ENCODE peak calls at places on chromosomes 13 and 19, in ten cellular contexts. P is stimulated activated CD8-positive, alpha-beta memory T cell treated with anti-CD3 and anti-CD28 coated beads, Interleukin-4, amount 100 ng/mL, for 1 hour; D is AG10803; E is NCI-H1105; N is left colon; A is thoracic aorta; S is C1 segment of cervical spinal cord; C is T-helper 1 cell; I is COLO829; W is effector memory CD8-positive, alpha-beta T cell. Q is an unnamed sample.

GRCh38 chr13:31909889-31910551 is 121.6 kb upstream of the FRY start:
- DNase-seq in N (no peak), C (peak; percentile 35), A (no peak), P (no peak), W (peak; percentile 55), D (peak; percentile 72), I (peak; percentile 39), E (peak; percentile 19), S (no peak), Q (peak; percentile 83)

GRCh38 chr19:39078436-39079200 is 5.5 kb upstream of the ACP7 start:
- DNase-seq in D (peak; percentile 98), I (peak; percentile 94), P (no peak), N (no peak), C (no peak), S (no peak), W (no peak), E (no peak), A (no peak), Q (peak; percentile 99)

GRCh38 chr19:2038284-2039081 is 12.6 kb downstream of the MKNK2 start:
- DNase-seq in E (no peak), C (no peak), S (no peak), D (no peak), A (no peak), W (no peak), I (no peak), P (no peak), N (no peak), Q (no peak)

GRCh38 chr13:53048880-53049279 is 20.3 kb downstream of the OLFM4 start:
- DNase-seq in N (no peak), A (no peak), S (no peak), C (no peak), D (no peak), I (no peak), P (no peak), W (no peak), E (no peak), Q (no peak)

GRCh38 chr13:98835156-98835555 is 82.7 kb upstream of the SLC15A1 start:
- DNase-seq in W (no peak), D (no peak), I (no peak), P (no peak), C (no peak), A (no peak), S (no peak), N (no peak), E (no peak), Q (no peak)

GRCh38 chr19:3096902-3097326 is 2.8 kb downstream of the GNA11 start:
- DNase-seq in I (no peak), A (no peak), N (no peak), P (no peak), C (no peak), S (no peak), E (no peak), D (no peak), W (no peak), Q (no peak)

GRCh38 chr19:12828494-12828893 is 5.9 kb downstream of the RTBDN start:
- DNase-seq in E (peak; percentile 45), C (no peak), D (no peak), N (peak; percentile 54), I (peak; percentile 66), W (no peak), S (no peak), A (no peak), P (no peak), Q (no peak)

GRCh38 chr19:54191671-54192453 is 754 bp downstream of the TSEN34 start:
- DNase-seq in C (no peak), E (no peak), P (no peak), N (peak; percentile 46), I (no peak), W (no peak), D (no peak), A (no peak), S (peak; percentile 19), Q (peak; percentile 48)

GRCh38 chr13:111183959-111184684 is 69.0 kb downstream of the ARHGEF7 start:
- DNase-seq in A (no peak), C (no peak), E (peak; percentile 11), N (no peak), I (no peak), S (no peak), W (no peak), P (no peak), D (no peak), Q (peak; percentile 31)

GRCh38 chr13:32150794-32151193 is 119.2 kb downstream of the FRY start:
- DNase-seq in N (peak; percentile 37), P (no peak), A (no peak), W (no peak), I (no peak), S (peak; percentile 7), E (no peak), D (peak; percentile 88), C (no peak), Q (peak; percentile 95)

GRCh38 chr13:80338781-80339577 is 1.9 kb downstream of the SPRY2 start:
- DNase-seq in I (no peak), S (peak; percentile 80), C (no peak), P (no peak), A (peak; percentile 63), N (peak; percentile 70), E (no peak), W (no peak), D (peak; percentile 86), Q (peak; percentile 93)

GRCh38 chr13:101416181-101417042 is at the start of gene NALCN:
- DNase-seq in D (no peak), N (no peak), A (no peak), I (no peak), C (no peak), W (no peak), P (no peak), S (peak; percentile 36), E (peak; percentile 16), Q (peak; percentile 13)

GRCh38 chr19:54969647-54970046 is 3.5 kb downstream of the NLRP2 start:
- DNase-seq in D (no peak), S (no peak), A (no peak), E (no peak), P (no peak), I (no peak), W (no peak), N (no peak), C (no peak), Q (no peak)

GRCh38 chr13:89966524-89966923 is 1381.0 kb upstream of the MIR17HG start:
- DNase-seq in P (no peak), A (no peak), N (no peak), I (no peak), S (no peak), E (no peak), W (no peak), C (no peak), D (no peak), Q (no peak)

GRCh38 chr13:113724016-113724758 is 34.8 kb upstream of the TMEM255B start:
- DNase-seq in N (no peak), P (no peak), D (no peak), A (no peak), C (no peak), S (no peak), I (no peak), E (no peak), W (no peak), Q (no peak)

GRCh38 chr13:41751277-41751676 is 209.6 kb downstream of the VWA8 start:
- DNase-seq in S (no peak), P (no peak), D (peak; percentile 40), C (no peak), A (no peak), I (no peak), W (no peak), N (no peak), E (no peak), Q (peak; percentile 89)

GRCh38 chr13:102690883-102691282 is 4.0 kb downstream of the METTL21C start:
- DNase-seq in I (no peak), P (no peak), D (no peak), S (no peak), E (no peak), C (no peak), N (no peak), W (no peak), A (no peak), Q (no peak)

GRCh38 chr19:495047-495439 is 1.2 kb upstream of the MADCAM1 start:
- DNase-seq in I (no peak), N (no peak), E (no peak), W (no peak), S (no peak), A (no peak), C (no peak), P (no peak), D (no peak), Q (no peak)

GRCh38 chr19:49425922-49426592 is 869 bp downstream of the GFY start:
- DNase-seq in N (no peak), E (no peak), D (no peak), I (no peak), S (no peak), W (no peak), A (no peak), C (no peak), P (no peak), Q (no peak)

GRCh38 chr13:99803141-99803540 is 168.4 kb downstream of the ZIC5 start:
- DNase-seq in D (no peak), P (no peak), C (no peak), W (no peak), A (no peak), E (no peak), I (peak; percentile 41), N (no peak), S (no peak), Q (no peak)

GRCh38 chr13:97895383-97895782 is 58.1 kb upstream of the IPO5 start:
- DNase-seq in D (no peak), E (no peak), I (no peak), C (no peak), W (no peak), S (no peak), N (no peak), A (no peak), P (no peak), Q (no peak)

GRCh38 chr13:114041493-114041892 is 67.6 kb upstream of the C13orf46 start:
- DNase-seq in I (no peak), N (no peak), P (no peak), E (no peak), S (no peak), A (no peak), C (no peak), D (no peak), W (no peak), Q (no peak)

GRCh38 chr13:23378009-23378632 is 55.4 kb downstream of the SACS start:
- DNase-seq in W (no peak), S (no peak), A (peak; percentile 66), E (no peak), I (peak; percentile 35), C (no peak), N (no peak), P (no peak), D (peak; percentile 99), Q (peak; percentile 100)

GRCh38 chr13:50494110-50494509 is 349.4 kb downstream of the DLEU7 start:
- DNase-seq in C (no peak), E (no peak), A (no peak), P (no peak), N (no peak), W (no peak), S (no peak), I (no peak), D (no peak), Q (no peak)

GRCh38 chr13:44249439-44249838 is 124.2 kb upstream of the SERP2 start:
- DNase-seq in E (no peak), N (peak; percentile 52), W (no peak), I (no peak), A (no peak), S (no peak), D (peak; percentile 83), C (no peak), P (no peak), Q (peak; percentile 89)

GRCh38 chr19:57103573-57104277 is 16.1 kb upstream of the USP29 start:
- DNase-seq in N (peak; percentile 31), I (peak; percentile 69), E (peak; percentile 55), D (peak; percentile 66), W (peak; percentile 42), S (peak; percentile 1), A (peak; percentile 2), P (peak; percentile 10), C (peak; percentile 40), Q (peak; percentile 70)

GRCh38 chr13:23509781-23510543 is 60.2 kb upstream of the TNFRSF19 start:
- DNase-seq in S (no peak), A (no peak), D (peak; percentile 78), N (no peak), P (no peak), W (no peak), C (no peak), I (peak; percentile 22), E (no peak), Q (peak; percentile 74)

GRCh38 chr13:32045963-32046785 is 14.6 kb downstream of the FRY start:
- DNase-seq in A (no peak), N (no peak), C (no peak), E (no peak), P (no peak), D (peak; percentile 35), W (no peak), S (no peak), I (peak; percentile 53), Q (peak; percentile 74)

Q was measured in fibroblast of the aortic adventitia.